ENCODE peak calls at places on chromosomes 4 and X, in four cellular contexts. One of them, this sample, is unnamed.

GRCh38 chr4:123386608-123387007 is 10.0 kb upstream of the SPRY1 start:
- DNase-seq in coronary artery: no peak
- DNase-seq in heart left ventricle: no peak
- DNase-seq in hepatocyte: no peak
- DNase-seq in this sample: no peak

GRCh38 chrX:10015711-10016515 is 48.8 kb downstream of the CLDN34 start:
- DNase-seq in coronary artery: no peak
- DNase-seq in heart left ventricle: peak
- DNase-seq in hepatocyte: peak
- DNase-seq in this sample: peak

GRCh38 chrX:22118161-22118830 is 86.2 kb downstream of the PHEX start:
- DNase-seq in coronary artery: no peak
- DNase-seq in heart left ventricle: no peak
- DNase-seq in hepatocyte: no peak
- DNase-seq in this sample: no peak

GRCh38 chr4:38656111-38656510 is 7.9 kb upstream of the KLF3 start:
- DNase-seq in coronary artery: no peak
- DNase-seq in heart left ventricle: no peak
- DNase-seq in hepatocyte: no peak
- DNase-seq in this sample: no peak

GRCh38 chr4:142549726-142550463 is 296.2 kb downstream of the INPP4B start:
- DNase-seq in coronary artery: no peak
- DNase-seq in heart left ventricle: no peak
- DNase-seq in hepatocyte: peak
- DNase-seq in this sample: no peak

GRCh38 chr4:174775366-174775765 is 53.7 kb downstream of the GLRA3 start:
- DNase-seq in coronary artery: no peak
- DNase-seq in heart left ventricle: no peak
- DNase-seq in hepatocyte: no peak
- DNase-seq in this sample: no peak

GRCh38 chr4:111512081-111512774 is 633.0 kb upstream of the FAM241A start:
- DNase-seq in coronary artery: no peak
- DNase-seq in heart left ventricle: no peak
- DNase-seq in hepatocyte: peak
- DNase-seq in this sample: no peak

GRCh38 chr4:186013404-186014186 is 55.4 kb upstream of the TLR3 start:
- DNase-seq in coronary artery: no peak
- DNase-seq in heart left ventricle: no peak
- DNase-seq in hepatocyte: no peak
- DNase-seq in this sample: no peak

GRCh38 chrX:106955004-106955772 is 35.0 kb downstream of the CLDN2 start:
- DNase-seq in coronary artery: no peak
- DNase-seq in heart left ventricle: no peak
- DNase-seq in hepatocyte: no peak
- DNase-seq in this sample: no peak

GRCh38 chrX:74784629-74785028 is 140.6 kb downstream of the NEXMIF start:
- DNase-seq in coronary artery: no peak
- DNase-seq in heart left ventricle: no peak
- DNase-seq in hepatocyte: no peak
- DNase-seq in this sample: no peak

GRCh38 chrX:10221651-10222050 is 64.9 kb downstream of the CLCN4 start:
- DNase-seq in coronary artery: no peak
- DNase-seq in heart left ventricle: no peak
- DNase-seq in hepatocyte: no peak
- DNase-seq in this sample: no peak

GRCh38 chr4:19945979-19946380 is 305.7 kb upstream of the SLIT2 start:
- DNase-seq in coronary artery: no peak
- DNase-seq in heart left ventricle: no peak
- DNase-seq in hepatocyte: peak
- DNase-seq in this sample: no peak

GRCh38 chr4:174282836-174283506 is 496 bp downstream of the FBXO8 start:
- DNase-seq in coronary artery: peak
- DNase-seq in heart left ventricle: peak
- DNase-seq in hepatocyte: peak
- DNase-seq in this sample: peak

GRCh38 chr4:107500551-107500950 is 219.5 kb downstream of the PAPSS1 start:
- DNase-seq in coronary artery: no peak
- DNase-seq in heart left ventricle: no peak
- DNase-seq in hepatocyte: no peak
- DNase-seq in this sample: no peak

GRCh38 chr4:162456106-162456505 is 292.3 kb upstream of the FSTL5 start:
- DNase-seq in coronary artery: no peak
- DNase-seq in heart left ventricle: no peak
- DNase-seq in hepatocyte: no peak
- DNase-seq in this sample: no peak

GRCh38 chrX:21741869-21742701 is 15.8 kb downstream of the SMPX start:
- DNase-seq in coronary artery: no peak
- DNase-seq in heart left ventricle: no peak
- DNase-seq in hepatocyte: no peak
- DNase-seq in this sample: no peak

GRCh38 chrX:18607966-18608365 is 63.9 kb downstream of the RS1 start:
- DNase-seq in coronary artery: no peak
- DNase-seq in heart left ventricle: no peak
- DNase-seq in hepatocyte: no peak
- DNase-seq in this sample: no peak

GRCh38 chr4:3830774-3831528 is 64.8 kb downstream of the ADRA2C start:
- DNase-seq in coronary artery: no peak
- DNase-seq in heart left ventricle: no peak
- DNase-seq in hepatocyte: no peak
- DNase-seq in this sample: no peak

GRCh38 chr4:186904104-186904503 is 180.4 kb upstream of the FAT1 start:
- DNase-seq in coronary artery: no peak
- DNase-seq in heart left ventricle: no peak
- DNase-seq in hepatocyte: peak
- DNase-seq in this sample: no peak

GRCh38 chr4:139735381-139736256 is 70.0 kb downstream of the MGST2 start:
- DNase-seq in coronary artery: no peak
- DNase-seq in heart left ventricle: peak
- DNase-seq in hepatocyte: peak
- DNase-seq in this sample: peak

GRCh38 chr4:149409186-149410056 is 406.2 kb downstream of the IQCM start:
- DNase-seq in coronary artery: no peak
- DNase-seq in heart left ventricle: peak
- DNase-seq in hepatocyte: no peak
- DNase-seq in this sample: no peak

GRCh38 chr4:74311696-74312313 is 3.5 kb downstream of the EPGN start:
- DNase-seq in coronary artery: no peak
- DNase-seq in heart left ventricle: no peak
- DNase-seq in hepatocyte: peak
- DNase-seq in this sample: no peak

GRCh38 chr4:1192091-1192492 is 19.7 kb upstream of the SPON2 start:
- DNase-seq in coronary artery: peak
- DNase-seq in heart left ventricle: peak
- DNase-seq in hepatocyte: peak
- DNase-seq in this sample: no peak

GRCh38 chr4:124401611-124402010 is 310.9 kb downstream of the ANKRD50 start:
- DNase-seq in coronary artery: no peak
- DNase-seq in heart left ventricle: no peak
- DNase-seq in hepatocyte: no peak
- DNase-seq in this sample: no peak

GRCh38 chr4:93841803-93842202 is 13.2 kb downstream of the ATOH1 start:
- DNase-seq in coronary artery: no peak
- DNase-seq in heart left ventricle: no peak
- DNase-seq in hepatocyte: no peak
- DNase-seq in this sample: no peak

GRCh38 chrX:110218591-110218990 is 99.3 kb downstream of the AMMECR1 start:
- DNase-seq in coronary artery: no peak
- DNase-seq in heart left ventricle: no peak
- DNase-seq in hepatocyte: no peak
- DNase-seq in this sample: no peak

GRCh38 chr4:138797646-138798045 is 217.9 kb upstream of the NOCT start:
- DNase-seq in coronary artery: no peak
- DNase-seq in heart left ventricle: no peak
- DNase-seq in hepatocyte: no peak
- DNase-seq in this sample: no peak

GRCh38 chrX:112356031-112356430 is 273.5 kb upstream of the TRPC5 start:
- DNase-seq in coronary artery: no peak
- DNase-seq in heart left ventricle: no peak
- DNase-seq in hepatocyte: no peak
- DNase-seq in this sample: no peak

GRCh38 chr4:80434238-80434637 is 98.7 kb downstream of the CFAP299 start:
- DNase-seq in coronary artery: no peak
- DNase-seq in heart left ventricle: no peak
- DNase-seq in hepatocyte: no peak
- DNase-seq in this sample: no peak

GRCh38 chrX:41478397-41478911 is 31.3 kb downstream of the NYX start:
- DNase-seq in coronary artery: no peak
- DNase-seq in heart left ventricle: no peak
- DNase-seq in hepatocyte: no peak
- DNase-seq in this sample: no peak

GRCh38 chr4:75848891-75849290 is 53.4 kb downstream of the PPEF2 start:
- DNase-seq in coronary artery: no peak
- DNase-seq in heart left ventricle: no peak
- DNase-seq in hepatocyte: no peak
- DNase-seq in this sample: no peak

DNA sequence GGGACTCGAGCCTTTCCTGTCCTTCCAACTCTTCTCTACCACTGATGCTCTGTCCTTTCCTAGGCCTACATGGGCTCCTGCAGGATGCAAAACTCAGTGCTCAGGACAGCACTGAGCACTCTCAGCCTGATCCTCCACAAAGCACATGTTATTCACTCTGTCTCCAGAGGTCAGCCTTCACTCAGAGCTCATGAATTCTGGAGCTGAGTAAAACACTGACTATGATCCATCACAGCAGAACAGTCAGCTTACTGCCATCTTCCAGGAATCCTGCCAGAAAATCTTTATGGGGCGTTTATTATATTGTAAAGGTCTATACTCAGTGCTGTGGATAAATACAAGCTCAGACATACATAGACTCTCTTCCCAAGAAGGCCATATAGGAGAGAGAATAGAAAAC is 121.5 kb upstream of the CPEB2 start:
- DNase-seq in coronary artery: no peak
- DNase-seq in heart left ventricle: no peak
- DNase-seq in hepatocyte: no peak
- DNase-seq in this sample: no peak
- TF ChIP-seq CTCF in coronary artery: no peak
- TF ChIP-seq CTCF in heart left ventricle: no peak
- TF ChIP-seq CTCF in hepatocyte: no peak
- TF ChIP-seq CTCF in this sample: no peak

GRCh38 chrX:124127496-124127895 is 166.0 kb downstream of the STAG2 start:
- DNase-seq in coronary artery: no peak
- DNase-seq in heart left ventricle: no peak
- DNase-seq in hepatocyte: no peak
- DNase-seq in this sample: no peak
- TF ChIP-seq CTCF in coronary artery: no peak
- TF ChIP-seq CTCF in heart left ventricle: no peak
- TF ChIP-seq CTCF in hepatocyte: no peak
- TF ChIP-seq CTCF in this sample: no peak

GRCh38 chr4:57044996-57045395 is 65.2 kb downstream of the IGFBP7 start:
- DNase-seq in coronary artery: no peak
- DNase-seq in heart left ventricle: no peak
- DNase-seq in hepatocyte: no peak
- DNase-seq in this sample: no peak
- TF ChIP-seq CTCF in coronary artery: no peak
- TF ChIP-seq CTCF in heart left ventricle: no peak
- TF ChIP-seq CTCF in hepatocyte: no peak
- TF ChIP-seq CTCF in this sample: no peak

DNA sequence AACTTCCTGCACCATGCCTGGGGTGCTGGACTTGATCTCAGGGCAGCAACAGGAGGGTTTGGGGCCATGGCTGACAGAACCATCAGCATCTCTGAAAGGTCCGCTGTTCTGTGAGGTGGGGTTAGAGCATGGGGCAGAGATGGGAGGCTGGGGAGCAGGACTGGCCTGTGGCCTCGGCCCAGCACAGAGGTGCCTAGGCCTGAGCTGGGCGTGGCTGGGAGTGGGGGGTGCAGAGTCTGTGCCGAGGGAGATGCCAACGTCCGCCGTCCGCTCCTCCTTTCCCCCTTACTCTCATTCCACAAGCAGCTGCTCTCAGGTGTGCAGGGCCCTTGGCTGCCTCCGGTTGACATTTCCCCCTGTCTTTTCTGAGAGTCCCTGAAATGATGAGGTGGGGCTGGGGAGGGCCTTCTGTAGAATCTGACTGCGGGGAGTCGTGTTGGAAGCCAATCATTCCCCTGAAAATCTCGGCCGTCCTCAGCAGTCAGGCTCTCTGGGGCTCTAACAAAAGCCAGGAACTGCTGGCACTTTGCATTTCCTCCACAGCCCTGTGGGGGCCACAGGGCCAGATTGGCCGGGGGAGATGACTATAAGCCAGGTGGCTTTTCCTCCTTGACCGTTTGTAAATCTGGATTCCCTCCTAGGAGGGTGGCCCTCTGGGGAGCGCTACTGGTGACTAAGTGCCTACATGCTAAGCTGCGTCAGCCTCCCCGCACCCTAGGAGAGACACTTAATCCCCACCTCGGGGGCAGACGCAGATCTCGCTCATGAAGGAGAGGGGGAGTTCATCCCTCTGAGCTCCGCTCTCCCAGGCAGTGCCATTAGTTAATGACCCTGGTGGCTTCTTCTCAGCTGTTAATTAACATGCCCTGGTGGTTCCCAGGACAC is 41.2 kb downstream of the EVC start:
- DNase-seq in coronary artery: peak
- DNase-seq in heart left ventricle: no peak
- DNase-seq in hepatocyte: peak
- DNase-seq in this sample: no peak
- TF ChIP-seq CTCF in coronary artery: no peak
- TF ChIP-seq CTCF in heart left ventricle: no peak
- TF ChIP-seq CTCF in hepatocyte: no peak
- TF ChIP-seq CTCF in this sample: no peak

GRCh38 chr4:90292438-90292837 is 165.2 kb downstream of the CCSER1 start:
- DNase-seq in coronary artery: no peak
- DNase-seq in heart left ventricle: no peak
- DNase-seq in hepatocyte: no peak
- DNase-seq in this sample: no peak

GRCh38 chr4:90293320-90293719 is 166.1 kb downstream of the CCSER1 start:
- DNase-seq in coronary artery: no peak
- DNase-seq in heart left ventricle: no peak
- DNase-seq in hepatocyte: no peak
- DNase-seq in this sample: no peak
- TF ChIP-seq CTCF in coronary artery: no peak
- TF ChIP-seq CTCF in heart left ventricle: peak
- TF ChIP-seq CTCF in hepatocyte: peak
- TF ChIP-seq CTCF in this sample: peak